ENCODE peak calls at places on chromosomes 3 and 15, in six cellular contexts. One of them, this sample, is unnamed.

GRCh38 chr3:192215-192929 is 4.2 kb upstream of the CHL1 start:
- DNase-seq in activated CD4-positive, alpha-beta T cell treated with anti-CD3 and anti-CD28 coated beads, Interleukin-2, amount 10 ng/mL, durations not matched to agents 7 days and 5 days: no peak
- DNase-seq in AG10803: no peak
- DNase-seq in activated effector memory CD4-positive, alpha-beta T cell treated with anti-CD3 and anti-CD28 coated beads, Interleukin-2, amount 50 U/mL, for 16 hours: no peak
- DNase-seq in NCI-H748 treated with DMSO at 0.1 percent for 48 hours: no peak
- DNase-seq in glutamatergic neuron: no peak
- DNase-seq in this sample: no peak

GRCh38 chr15:41917767-41918430 is 24.0 kb upstream of the SPTBN5 start:
- DNase-seq in AG10803: peak
- DNase-seq in activated effector memory CD4-positive, alpha-beta T cell treated with anti-CD3 and anti-CD28 coated beads, Interleukin-2, amount 50 U/mL, for 16 hours: peak
- DNase-seq in NCI-H748 treated with DMSO at 0.1 percent for 48 hours: no peak
- DNase-seq in glutamatergic neuron: no peak
- DNase-seq in activated CD4-positive, alpha-beta T cell treated with anti-CD3 and anti-CD28 coated beads, Interleukin-2, amount 10 ng/mL, durations not matched to agents 7 days and 5 days: no peak
- DNase-seq in this sample: no peak

GRCh38 chr15:40445411-40446055 is 4.8 kb downstream of the BAHD1 start:
- DNase-seq in NCI-H748 treated with DMSO at 0.1 percent for 48 hours: no peak
- DNase-seq in activated effector memory CD4-positive, alpha-beta T cell treated with anti-CD3 and anti-CD28 coated beads, Interleukin-2, amount 50 U/mL, for 16 hours: no peak
- DNase-seq in activated CD4-positive, alpha-beta T cell treated with anti-CD3 and anti-CD28 coated beads, Interleukin-2, amount 10 ng/mL, durations not matched to agents 7 days and 5 days: no peak
- DNase-seq in glutamatergic neuron: no peak
- DNase-seq in AG10803: peak
- DNase-seq in this sample: no peak

GRCh38 chr15:39099524-39099923 is 481.4 kb upstream of the THBS1 start:
- DNase-seq in AG10803: no peak
- DNase-seq in NCI-H748 treated with DMSO at 0.1 percent for 48 hours: no peak
- DNase-seq in activated effector memory CD4-positive, alpha-beta T cell treated with anti-CD3 and anti-CD28 coated beads, Interleukin-2, amount 50 U/mL, for 16 hours: no peak
- DNase-seq in activated CD4-positive, alpha-beta T cell treated with anti-CD3 and anti-CD28 coated beads, Interleukin-2, amount 10 ng/mL, durations not matched to agents 7 days and 5 days: no peak
- DNase-seq in glutamatergic neuron: no peak
- DNase-seq in this sample: no peak

GRCh38 chr3:123971416-123971815 is 10.4 kb upstream of the CCDC14 start:
- DNase-seq in activated effector memory CD4-positive, alpha-beta T cell treated with anti-CD3 and anti-CD28 coated beads, Interleukin-2, amount 50 U/mL, for 16 hours: no peak
- DNase-seq in NCI-H748 treated with DMSO at 0.1 percent for 48 hours: no peak
- DNase-seq in glutamatergic neuron: no peak
- DNase-seq in AG10803: no peak
- DNase-seq in activated CD4-positive, alpha-beta T cell treated with anti-CD3 and anti-CD28 coated beads, Interleukin-2, amount 10 ng/mL, durations not matched to agents 7 days and 5 days: no peak
- DNase-seq in this sample: no peak

GRCh38 chr15:90031231-90031791 is 30.2 kb downstream of the ZNF710 start:
- DNase-seq in activated CD4-positive, alpha-beta T cell treated with anti-CD3 and anti-CD28 coated beads, Interleukin-2, amount 10 ng/mL, durations not matched to agents 7 days and 5 days: peak
- DNase-seq in activated effector memory CD4-positive, alpha-beta T cell treated with anti-CD3 and anti-CD28 coated beads, Interleukin-2, amount 50 U/mL, for 16 hours: peak
- DNase-seq in glutamatergic neuron: no peak
- DNase-seq in NCI-H748 treated with DMSO at 0.1 percent for 48 hours: no peak
- DNase-seq in AG10803: peak
- DNase-seq in this sample: no peak

GRCh38 chr3:181329024-181329423 is 339.5 kb upstream of the DNAJC19 start:
- DNase-seq in AG10803: no peak
- DNase-seq in glutamatergic neuron: no peak
- DNase-seq in activated effector memory CD4-positive, alpha-beta T cell treated with anti-CD3 and anti-CD28 coated beads, Interleukin-2, amount 50 U/mL, for 16 hours: no peak
- DNase-seq in activated CD4-positive, alpha-beta T cell treated with anti-CD3 and anti-CD28 coated beads, Interleukin-2, amount 10 ng/mL, durations not matched to agents 7 days and 5 days: no peak
- DNase-seq in NCI-H748 treated with DMSO at 0.1 percent for 48 hours: peak
- DNase-seq in this sample: no peak

GRCh38 chr3:106457278-106458210 is 588.7 kb upstream of the CBLB start:
- DNase-seq in activated CD4-positive, alpha-beta T cell treated with anti-CD3 and anti-CD28 coated beads, Interleukin-2, amount 10 ng/mL, durations not matched to agents 7 days and 5 days: peak
- DNase-seq in NCI-H748 treated with DMSO at 0.1 percent for 48 hours: no peak
- DNase-seq in glutamatergic neuron: no peak
- DNase-seq in activated effector memory CD4-positive, alpha-beta T cell treated with anti-CD3 and anti-CD28 coated beads, Interleukin-2, amount 50 U/mL, for 16 hours: no peak
- DNase-seq in AG10803: peak
- DNase-seq in this sample: no peak

GRCh38 chr3:158434412-158435038 is 136.5 kb upstream of the MLF1 start:
- DNase-seq in AG10803: peak
- DNase-seq in glutamatergic neuron: peak
- DNase-seq in activated effector memory CD4-positive, alpha-beta T cell treated with anti-CD3 and anti-CD28 coated beads, Interleukin-2, amount 50 U/mL, for 16 hours: no peak
- DNase-seq in activated CD4-positive, alpha-beta T cell treated with anti-CD3 and anti-CD28 coated beads, Interleukin-2, amount 10 ng/mL, durations not matched to agents 7 days and 5 days: peak
- DNase-seq in NCI-H748 treated with DMSO at 0.1 percent for 48 hours: peak
- DNase-seq in this sample: no peak

GRCh38 chr3:64341355-64341754 is 116.1 kb upstream of the PRICKLE2 start:
- DNase-seq in AG10803: no peak
- DNase-seq in activated effector memory CD4-positive, alpha-beta T cell treated with anti-CD3 and anti-CD28 coated beads, Interleukin-2, amount 50 U/mL, for 16 hours: no peak
- DNase-seq in NCI-H748 treated with DMSO at 0.1 percent for 48 hours: no peak
- DNase-seq in activated CD4-positive, alpha-beta T cell treated with anti-CD3 and anti-CD28 coated beads, Interleukin-2, amount 10 ng/mL, durations not matched to agents 7 days and 5 days: no peak
- DNase-seq in glutamatergic neuron: no peak
- DNase-seq in this sample: no peak